ENCODE peak calls at places on chromosomes 5 and 9, in four cellular contexts. X, O, B and E are unnamed samples. For H3K9me3, the result is how much of the 10 kb centered on the place peaks cover.

GRCh38 chr5:103487822-103488493 is 74.6 kb downstream of the NUDT12 start:
- DNase-seq in X (no peak), B (no peak), O (no peak), E (no peak)

GRCh38 chr5:129110742-129111141 is 16.2 kb downstream of the ISOC1 start:
- DNase-seq in X (no peak), B (no peak), O (no peak), E (no peak)

GRCh38 chr5:20230010-20230409 is 242.0 kb upstream of the CDH18 start:
- DNase-seq in B (no peak), O (no peak), X (no peak), E (no peak)

GRCh38 chr9:110814159-110814558 is 145.6 kb downstream of the MUSK start:
- DNase-seq in B (no peak), O (no peak), X (no peak), E (no peak)

GRCh38 chr9:20351715-20352114 is 270.6 kb downstream of the MLLT3 start:
- DNase-seq in X (no peak), O (no peak), B (no peak), E (no peak)

GRCh38 chr5:38468978-38469706 is 87.3 kb downstream of the LIFR start:
- DNase-seq in X (peak), O (no peak), B (no peak), E (peak)

GRCh38 chr9:107489144-107489673 is 360 bp downstream of the KLF4 start:
- DNase-seq in O (no peak), B (no peak), X (no peak), E (no peak)

GRCh38 chr5:82160948-82161347 is 117.2 kb downstream of the RPS23 start:
- DNase-seq in B (no peak), O (no peak), X (no peak), E (no peak)

GRCh38 chr5:57779383-57780223 is 297.0 kb upstream of the ACTBL2 start:
- DNase-seq in X (no peak), B (no peak), O (no peak), E (peak)

GRCh38 chr5:133392448-133392847 is 219.9 kb downstream of the FSTL4 start:
- DNase-seq in O (no peak), X (no peak), B (no peak), E (no peak)

GRCh38 chr9:112844771-112845542 is 45.7 kb downstream of the SLC46A2 start:
- DNase-seq in O (no peak), X (peak), B (peak), E (peak)

GRCh38 chr9:77896269-77897245 is 135.1 kb downstream of the GNAQ start:
- DNase-seq in O (no peak), B (no peak), X (no peak), E (no peak)

GRCh38 chr9:22237497-22238363 is 208.9 kb upstream of the DMRTA1 start:
- DNase-seq in B (no peak), X (no peak), O (no peak), E (no peak)

GRCh38 chr9:93698140-93698908 is 121.9 kb downstream of the PHF2 start:
- DNase-seq in B (no peak), O (no peak), X (no peak), E (no peak)

GRCh38 chr9:93701494-93702218 is 125.3 kb downstream of the PHF2 start:
- DNase-seq in O (no peak), B (no peak), X (no peak), E (no peak)

GRCh38 chr9:93697352-93698139 is 121.2 kb downstream of the PHF2 start:
- DNase-seq in X (no peak), B (no peak), O (no peak), E (no peak)

GRCh38 chr9:93702261-93702660 is 125.9 kb downstream of the PHF2 start:
- DNase-seq in B (no peak), X (no peak), O (no peak), E (no peak)

DNA sequence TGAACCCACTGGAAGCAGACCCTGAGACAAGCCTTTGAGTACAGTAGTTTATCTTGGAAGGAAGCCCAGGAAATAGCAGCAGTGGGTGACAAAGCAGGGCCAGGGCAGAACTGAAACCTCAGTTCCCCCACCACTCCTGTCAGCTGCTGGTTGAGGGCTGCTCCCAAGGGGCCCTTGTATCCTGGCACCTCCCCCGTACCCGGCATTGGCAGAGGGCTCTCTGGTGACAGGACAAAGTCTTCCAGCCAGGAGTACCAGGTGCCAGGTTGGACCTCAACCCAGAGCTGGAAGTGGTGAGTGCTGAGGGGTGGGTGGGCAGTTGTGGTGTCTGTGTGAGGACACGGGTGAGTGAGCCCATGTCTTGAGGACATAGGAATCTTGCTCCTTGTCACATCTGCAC is 123.3 kb downstream of the PHF2 start:
- DNase-seq in B (no peak), X (no peak), O (no peak), E (no peak)
- H3K9me3 ChIP-seq in B (under half), X (under half), O (under half), E (under half)

DNA sequence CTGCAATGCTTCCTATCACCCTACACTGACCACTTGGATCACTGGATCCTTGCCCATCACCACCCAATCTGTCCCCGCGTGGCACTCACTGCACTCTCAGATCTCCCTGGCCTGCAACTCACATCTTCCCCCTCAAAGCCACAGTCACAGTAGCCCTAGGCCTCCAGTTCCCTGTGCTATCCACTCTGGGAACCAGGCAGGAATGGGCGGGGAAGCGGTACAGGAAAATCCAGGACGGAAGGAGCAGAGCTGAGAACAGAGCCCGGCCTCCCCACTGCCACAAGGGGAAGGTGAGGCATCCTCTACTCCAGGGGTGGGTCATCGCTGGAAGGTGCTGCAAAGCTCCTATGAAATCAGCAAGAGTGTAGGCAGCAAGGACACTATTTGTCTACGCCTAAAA is 102.6 kb downstream of the ESM1 start:
- DNase-seq in O (no peak), B (no peak), X (peak), E (no peak)
- H3K4me3 ChIP-seq in O (peak), B (no peak), X (peak), E (no peak)

GRCh38 chr5:2992806-2993205 is 241.3 kb upstream of the IRX2 start:
- DNase-seq in O (no peak), B (no peak), X (no peak), E (no peak)
- H3K9me3 ChIP-seq in O (under half), B (under half), X (under half), E (under half)

DNA sequence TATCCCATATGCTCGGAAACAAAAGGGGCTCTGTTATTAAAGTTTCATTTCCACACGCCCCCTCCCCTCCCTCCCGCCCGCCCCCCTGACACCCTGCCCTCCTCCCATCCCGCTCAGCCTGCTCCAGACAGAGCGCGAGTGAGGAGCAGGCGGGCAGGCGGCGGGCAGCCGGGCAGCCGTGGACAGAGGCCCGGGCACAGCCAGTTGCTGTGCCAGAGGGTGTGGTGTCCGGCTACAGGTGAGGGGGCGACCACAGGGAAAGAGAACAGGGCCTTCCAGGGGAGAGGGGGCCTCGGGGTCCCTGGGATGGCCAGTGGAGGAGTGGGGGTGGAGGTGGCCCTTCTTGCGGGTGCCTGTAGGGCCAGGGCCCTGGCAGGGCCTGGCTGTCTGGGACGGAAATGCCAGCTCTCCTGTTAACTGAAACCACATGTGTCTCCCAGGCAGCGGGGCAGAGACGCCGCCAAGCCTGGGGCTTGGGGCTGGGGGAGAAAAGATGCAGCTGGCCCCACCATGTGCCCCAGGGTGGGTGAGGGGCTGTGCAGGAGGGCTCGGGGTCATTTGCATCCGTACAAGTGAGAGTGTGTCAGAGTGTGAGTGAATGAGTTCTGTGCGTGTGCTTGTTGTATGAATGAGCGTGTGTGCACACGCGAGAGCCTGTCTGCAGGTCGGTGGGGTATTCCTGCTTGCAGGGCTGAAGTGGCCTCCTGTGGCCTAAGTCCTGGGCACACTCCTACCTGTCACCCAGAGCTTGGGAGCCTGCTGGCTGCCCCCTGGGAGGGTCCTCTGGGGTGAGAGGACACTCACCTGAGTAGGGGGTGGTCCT is 39.3 kb upstream of the SYNPO start:
- DNase-seq in B (no peak), X (peak), O (no peak), E (no peak)
- H3K4me3 ChIP-seq in B (no peak), X (no peak), O (peak), E (no peak)

GRCh38 chr9:98455957-98456621 is 200.6 kb upstream of the TBC1D2 start:
- DNase-seq in O (no peak), B (no peak), X (no peak), E (no peak)

GRCh38 chr9:98457696-98458370 is 202.4 kb upstream of the TBC1D2 start:
- DNase-seq in B (no peak), X (no peak), O (no peak), E (no peak)

GRCh38 chr9:98462310-98462709 is 206.9 kb upstream of the TBC1D2 start:
- DNase-seq in X (no peak), O (no peak), B (no peak), E (no peak)

GRCh38 chr9:98465799-98466198 is 210.3 kb upstream of the TBC1D2 start:
- DNase-seq in X (no peak), O (no peak), B (no peak), E (no peak)

GRCh38 chr9:98460704-98461103 is 205.3 kb upstream of the TBC1D2 start:
- DNase-seq in B (no peak), X (no peak), O (no peak), E (no peak)
- H3K9me3 ChIP-seq in B (under half), X (under half), O (under half), E (under half)

GRCh38 chr5:131466171-131466766 is 168.8 kb downstream of the RAPGEF6 start:
- DNase-seq in B (no peak), O (no peak), X (no peak), E (no peak)
- H3K4me3 ChIP-seq in B (no peak), O (no peak), X (no peak), E (no peak)

GRCh38 chr5:97575322-97575721 is 392.3 kb upstream of the RIOK2 start:
- DNase-seq in O (no peak), X (no peak), B (no peak), E (no peak)

GRCh38 chr5:97570242-97570641 is 387.2 kb upstream of the RIOK2 start:
- DNase-seq in O (no peak), B (no peak), X (no peak), E (no peak)
- H3K9me3 ChIP-seq in O (under half), B (under half), X (under half), E (under half)

DNA sequence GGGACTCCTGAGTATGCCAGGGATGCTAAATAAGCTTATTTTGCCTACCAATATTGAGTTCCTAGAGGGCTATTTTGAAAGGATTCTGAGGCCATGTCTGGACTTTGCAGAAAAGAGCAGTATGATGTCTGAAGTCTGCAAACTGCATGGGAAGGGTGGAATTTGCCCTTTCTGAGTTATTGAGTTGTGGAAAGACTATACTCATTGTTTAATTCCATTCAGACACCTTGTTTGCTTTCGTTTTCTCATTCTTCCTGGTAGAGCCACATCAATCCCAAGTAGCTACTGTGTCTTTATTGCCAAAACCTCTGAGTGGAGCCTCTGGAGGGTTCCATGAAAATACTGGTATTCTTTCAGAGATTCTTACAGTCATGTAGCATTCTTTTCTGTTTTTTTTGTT is 50.9 kb upstream of the PPP1R2B start:
- DNase-seq in B (no peak), O (no peak), X (no peak), E (no peak)
- H3K4me3 ChIP-seq in B (no peak), O (no peak), X (no peak), E (no peak)

GRCh38 chr9:1083325-1083913 is 33.3 kb downstream of the DMRT2 start:
- DNase-seq in X (no peak), O (no peak), B (peak), E (peak)
- H3K9me3 ChIP-seq in X (under half), O (under half), B (under half), E (under half)

GRCh38 chr9:2043881-2044462 is 28.8 kb downstream of the SMARCA2 start:
- DNase-seq in O (no peak), X (no peak), B (no peak), E (no peak)

GRCh38 chr9:2047916-2048315 is 32.8 kb downstream of the SMARCA2 start:
- DNase-seq in O (no peak), X (no peak), B (no peak), E (no peak)

GRCh38 chr9:2043243-2043642 is 28.1 kb downstream of the SMARCA2 start:
- DNase-seq in B (no peak), O (no peak), X (no peak), E (no peak)

GRCh38 chr9:2050236-2050635 is 35.1 kb downstream of the SMARCA2 start:
- DNase-seq in X (no peak), O (no peak), B (no peak), E (no peak)

GRCh38 chr9:2047144-2047671 is 32.1 kb downstream of the SMARCA2 start:
- DNase-seq in X (no peak), O (no peak), B (no peak), E (no peak)
- H3K4me3 ChIP-seq in X (no peak), O (no peak), B (no peak), E (no peak)